ENCODE peak calls at places on chromosomes 3 and 15, in five cellular contexts. K is BE2C, D is thyroid gland, L is hepatocyte, Z is neural progenitor cell. T is an unnamed sample. For H3K4me1, the result is how much of the 10 kb centered on the place peaks cover.

GRCh38 chr3:15148614-15149013 is 49.7 kb upstream of the RBSN start:
- DNase-seq in K (peak), L (peak), D (peak), Z (peak), T (peak)

GRCh38 chr3:149507491-149508324 is 33.2 kb downstream of the TM4SF4 start:
- DNase-seq in L (no peak), Z (no peak), D (no peak), K (no peak), T (no peak)

GRCh38 chr3:18436213-18436612 is 11.1 kb upstream of the SATB1 start:
- DNase-seq in Z (no peak), K (no peak), L (no peak), D (no peak), T (no peak)

GRCh38 chr15:70956196-70956595 is 63.6 kb downstream of the LRRC49 start:
- DNase-seq in L (no peak), D (no peak), Z (no peak), K (no peak), T (no peak)

GRCh38 chr3:53150247-53151085 is 10.5 kb upstream of the PRKCD start:
- DNase-seq in L (no peak), K (no peak), D (peak), Z (no peak), T (no peak)

GRCh38 chr15:76987896-76988860 is 6.7 kb upstream of the PSTPIP1 start:
- DNase-seq in K (no peak), L (no peak), D (no peak), Z (no peak), T (peak)

GRCh38 chr3:22241110-22241509 is 490.1 kb upstream of the ZNF385D start:
- DNase-seq in K (no peak), D (no peak), Z (no peak), L (no peak), T (no peak)

GRCh38 chr3:144363856-144364255 is 392.2 kb downstream of the DIPK2A start:
- DNase-seq in L (no peak), D (no peak), K (no peak), Z (no peak), T (no peak)

GRCh38 chr3:192417559-192418055 is 309.7 kb downstream of the FGF12 start:
- DNase-seq in K (no peak), L (no peak), D (no peak), Z (no peak), T (no peak)

GRCh38 chr3:8713901-8714759 is 19.5 kb upstream of the CAV3 start:
- DNase-seq in Z (peak), D (no peak), K (no peak), L (no peak), T (peak)

GRCh38 chr15:89575656-89576416 is 567 bp downstream of the TICRR start:
- DNase-seq in D (no peak), L (peak), K (peak), Z (peak), T (peak)

GRCh38 chr3:143171656-143172055 is 52.1 kb downstream of the CHST2 start:
- DNase-seq in K (no peak), Z (no peak), L (no peak), D (no peak), T (no peak)

GRCh38 chr3:57544181-57545125 is at the start of gene DNAH12:
- DNase-seq in L (peak), D (peak), K (peak), Z (peak), T (peak)

GRCh38 chr3:194587438-194587931 is 45.7 kb downstream of the TMEM44 start:
- DNase-seq in Z (no peak), L (no peak), K (no peak), D (no peak), T (no peak)

GRCh38 chr3:64815195-64815627 is 127.4 kb upstream of the ADAMTS9 start:
- DNase-seq in L (no peak), D (peak), K (peak), Z (no peak), T (no peak)

DNA sequence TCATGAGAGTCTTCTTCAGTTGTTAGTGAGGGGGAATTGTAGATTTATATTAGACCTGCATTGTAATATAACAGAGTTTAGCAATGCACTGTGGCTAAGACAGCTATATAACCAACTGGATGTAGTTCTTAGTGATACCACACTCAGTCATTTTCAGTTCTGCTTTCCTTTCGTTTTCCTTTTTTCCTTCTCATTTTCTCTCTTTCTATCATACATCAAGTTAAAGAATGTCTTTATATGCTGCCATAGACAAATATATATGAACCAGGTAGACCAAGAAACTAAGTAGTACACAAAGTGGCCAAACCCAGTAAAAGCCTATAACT is 43.7 kb upstream of the CD47 start:
- DNase-seq in K (no peak), L (no peak), Z (no peak), D (no peak), T (no peak)
- H3K4me1 ChIP-seq in K (under half), L (under half), Z (under half), D (under half), T (under half)

GRCh38 chr3:98376631-98377030 is 13.8 kb upstream of the OR5K3 start:
- DNase-seq in Z (no peak), K (no peak), D (no peak), L (no peak), T (no peak)
- H3K4me1 ChIP-seq in Z (under half), K (under half), D (under half), L (under half), T (under half)

GRCh38 chr3:185701891-185702563 is 115.9 kb downstream of the SENP2 start:
- DNase-seq in L (no peak), Z (peak), K (no peak), D (no peak), T (no peak)
- H3K4me1 ChIP-seq in L (under half), Z (under half), K (under half), D (under half), T (under half)

GRCh38 chr3:190182418-190183043 is 61.8 kb upstream of the P3H2 start:
- DNase-seq in K (no peak), D (no peak), L (no peak), Z (no peak), T (no peak)
- H3K4me1 ChIP-seq in K (under half), D (under half), L (under half), Z (under half), T (under half)

GRCh38 chr3:98766924-98767323 is 3.8 kb downstream of the ST3GAL6 start:
- DNase-seq in L (no peak), D (no peak), Z (no peak), K (no peak), T (no peak)
- H3K4me1 ChIP-seq in L (under half), D (under half), Z (under half), K (under half), T (under half)